ENCODE peak calls at places on chromosomes 13 and 19, in nine cellular contexts. N is T-cell; X is NB4; I is Calu3; E is CD4-positive, CD25-positive, alpha-beta regulatory T cell; V is Caco-2; C is GM23248; D is keratinocyte; H is HTR-8/SVneo. M is an unnamed sample.

GRCh38 chr19:55678121-55678671 is 3.2 kb downstream of the EPN1 start:
- DNase-seq in N (no peak), X (peak), I (no peak), E (no peak), V (no peak), C (no peak), D (no peak), H (no peak), M (no peak)

GRCh38 chr19:4144666-4145261 is 8.7 kb upstream of the CREB3L3 start:
- DNase-seq in N (no peak), X (no peak), I (peak), E (no peak), V (peak), C (peak), D (no peak), H (peak), M (no peak)

GRCh38 chr19:2154587-2155075 is 3.3 kb upstream of the AP3D1 start:
- DNase-seq in N (no peak), X (no peak), I (peak), E (no peak), V (peak), C (peak), D (no peak), H (no peak), M (no peak)

GRCh38 chr19:49570997-49571676 is 9.2 kb downstream of the NOSIP start:
- DNase-seq in N (no peak), X (peak), I (no peak), E (no peak), V (peak), C (no peak), D (no peak), H (no peak), M (no peak)

GRCh38 chr19:32809754-32810153 is 59.8 kb downstream of the SLC7A9 start:
- DNase-seq in N (no peak), X (no peak), I (no peak), E (no peak), V (no peak), C (no peak), D (no peak), H (no peak), M (no peak)

GRCh38 chr19:12478234-12478941 is 6.2 kb downstream of the ZNF709 start:
- DNase-seq in N (no peak), X (no peak), I (no peak), E (no peak), V (no peak), C (no peak), D (no peak), H (no peak), M (no peak)

GRCh38 chr19:1455336-1456120 is 5.6 kb downstream of the APC2 start:
- DNase-seq in N (peak), X (no peak), I (peak), E (peak), V (peak), C (peak), D (no peak), H (no peak), M (no peak)

GRCh38 chr19:17260842-17261325 is 3.7 kb downstream of the USHBP1 start:
- DNase-seq in N (peak), X (peak), I (peak), E (peak), V (peak), C (peak), D (peak), H (peak), M (peak)

GRCh38 chr19:32200312-32201038 is 144.9 kb upstream of the ZNF507 start:
- DNase-seq in N (no peak), X (no peak), I (no peak), E (no peak), V (no peak), C (no peak), D (no peak), H (no peak), M (no peak)

GRCh38 chr19:31110331-31110730 is 238.9 kb downstream of the TSHZ3 start:
- DNase-seq in N (peak), X (peak), I (no peak), E (no peak), V (no peak), C (peak), D (no peak), H (peak), M (no peak)

GRCh38 chr13:109904218-109904617 is 117.8 kb upstream of the IRS2 start:
- DNase-seq in N (no peak), X (peak), I (no peak), E (no peak), V (peak), C (no peak), D (no peak), H (no peak), M (no peak)

GRCh38 chr13:27264181-27264580 is 6.4 kb upstream of the RASL11A start:
- DNase-seq in N (no peak), X (no peak), I (no peak), E (no peak), V (no peak), C (peak), D (no peak), H (no peak), M (no peak)

GRCh38 chr13:78194904-78195639 is 276.4 kb upstream of the EDNRB start:
- DNase-seq in N (no peak), X (no peak), I (no peak), E (no peak), V (no peak), C (peak), D (no peak), H (no peak), M (no peak)

GRCh38 chr19:40646564-40647254 is 43.7 kb downstream of the NUMBL start:
- DNase-seq in N (no peak), X (no peak), I (peak), E (no peak), V (no peak), C (peak), D (no peak), H (no peak), M (no peak)

GRCh38 chr13:57437587-57437986 is 194.0 kb upstream of the PCDH17 start:
- DNase-seq in N (no peak), X (no peak), I (no peak), E (no peak), V (no peak), C (no peak), D (no peak), H (no peak), M (no peak)

GRCh38 chr19:34639491-34640085 is 37.4 kb downstream of the SCGB2B2 start:
- DNase-seq in N (peak), X (peak), I (peak), E (peak), V (peak), C (peak), D (peak), H (peak), M (no peak)

GRCh38 chr13:84896128-84896527 is 903.1 kb downstream of the SLITRK6 start:
- DNase-seq in N (no peak), X (peak), I (peak), E (no peak), V (peak), C (peak), D (no peak), H (peak), M (no peak)

GRCh38 chr19:41691268-41691970 is 3.3 kb upstream of the CEACAM7 start:
- DNase-seq in N (peak), X (peak), I (peak), E (no peak), V (peak), C (peak), D (no peak), H (no peak), M (no peak)

GRCh38 chr19:6539514-6539913 is 8.7 kb downstream of the TNFSF9 start:
- DNase-seq in N (no peak), X (no peak), I (no peak), E (no peak), V (no peak), C (no peak), D (no peak), H (no peak), M (no peak)

GRCh38 chr13:21443171-21443570 is 15.9 kb downstream of the ZDHHC20 start:
- DNase-seq in N (no peak), X (peak), I (no peak), E (no peak), V (no peak), C (no peak), D (no peak), H (no peak), M (no peak)

GRCh38 chr13:44313674-44314073 is 60.0 kb upstream of the SERP2 start:
- DNase-seq in N (no peak), X (peak), I (peak), E (no peak), V (no peak), C (peak), D (no peak), H (no peak), M (no peak)

GRCh38 chr19:310141-310651 is 19.0 kb upstream of the PLPP2 start:
- DNase-seq in N (no peak), X (no peak), I (no peak), E (no peak), V (no peak), C (no peak), D (no peak), H (no peak), M (no peak)

GRCh38 chr19:51000981-51001380 is 423 bp downstream of the KLK8 start:
- DNase-seq in N (no peak), X (no peak), I (no peak), E (no peak), V (no peak), C (no peak), D (no peak), H (no peak), M (no peak)

GRCh38 chr19:686589-687297 is 8.5 kb downstream of the PRSS57 start:
- DNase-seq in N (no peak), X (no peak), I (no peak), E (no peak), V (no peak), C (no peak), D (no peak), H (no peak), M (no peak)

GRCh38 chr19:46637224-46637623 is 1.2 kb upstream of the GNG8 start:
- DNase-seq in N (no peak), X (peak), I (no peak), E (no peak), V (no peak), C (no peak), D (no peak), H (no peak), M (no peak)

GRCh38 chr13:47216176-47216822 is 319.4 kb upstream of the HTR2A start:
- DNase-seq in N (no peak), X (no peak), I (no peak), E (no peak), V (no peak), C (peak), D (peak), H (no peak), M (no peak)

GRCh38 chr13:62209539-62209938 is 793.9 kb upstream of the PCDH20 start:
- DNase-seq in N (no peak), X (no peak), I (no peak), E (no peak), V (no peak), C (no peak), D (no peak), H (no peak), M (peak)

GRCh38 chr13:18978447-18978846 is 203.2 kb downstream of the TUBA3C start:
- DNase-seq in N (no peak), X (no peak), I (no peak), E (no peak), V (no peak), C (no peak), D (no peak), H (no peak), M (no peak)

GRCh38 chr13:36148436-36148835 is 17.3 kb upstream of the DCLK1 start:
- DNase-seq in N (no peak), X (no peak), I (no peak), E (no peak), V (no peak), C (peak), D (no peak), H (no peak), M (no peak)

GRCh38 chr13:66994097-66994496 is 236.0 kb downstream of the PCDH9 start:
- DNase-seq in N (peak), X (no peak), I (no peak), E (no peak), V (peak), C (peak), D (no peak), H (no peak), M (no peak)